ENCODE peak calls at places on chromosomes 6 and 20, in seven cellular contexts. One of them, this sample, is unnamed.

GRCh38 chr6:8219352-8219943 is 117.1 kb upstream of the EEF1E1 start:
- DNase-seq in left lung: no peak
- DNase-seq in foreskin keratinocyte: no peak
- DNase-seq in IMR-90: peak
- DNase-seq in upper lobe of right lung: no peak
- DNase-seq in GM12864: peak
- DNase-seq in nephron progenitor cell: peak
- DNase-seq in this sample: no peak

GRCh38 chr20:21781446-21782075 is 76.1 kb downstream of the PAX1 start:
- DNase-seq in upper lobe of right lung: no peak
- DNase-seq in GM12864: no peak
- DNase-seq in IMR-90: no peak
- DNase-seq in foreskin keratinocyte: no peak
- DNase-seq in nephron progenitor cell: no peak
- DNase-seq in left lung: no peak
- DNase-seq in this sample: no peak

GRCh38 chr6:111922454-111923297 is 49.4 kb upstream of the FYN start:
- DNase-seq in upper lobe of right lung: no peak
- DNase-seq in left lung: no peak
- DNase-seq in foreskin keratinocyte: peak
- DNase-seq in IMR-90: peak
- DNase-seq in nephron progenitor cell: no peak
- DNase-seq in GM12864: no peak
- DNase-seq in this sample: no peak

GRCh38 chr6:83430606-83431544 is at the start of gene ME1:
- DNase-seq in IMR-90: peak
- DNase-seq in left lung: peak
- DNase-seq in upper lobe of right lung: peak
- DNase-seq in nephron progenitor cell: peak
- DNase-seq in GM12864: no peak
- DNase-seq in foreskin keratinocyte: peak
- DNase-seq in this sample: peak

GRCh38 chr6:106089981-106090380 is 3.8 kb downstream of the PRDM1 start:
- DNase-seq in upper lobe of right lung: no peak
- DNase-seq in GM12864: no peak
- DNase-seq in IMR-90: peak
- DNase-seq in left lung: no peak
- DNase-seq in foreskin keratinocyte: no peak
- DNase-seq in nephron progenitor cell: no peak
- DNase-seq in this sample: no peak

GRCh38 chr20:9099372-9099771 is 30.5 kb downstream of the PLCB4 start:
- DNase-seq in foreskin keratinocyte: no peak
- DNase-seq in IMR-90: no peak
- DNase-seq in GM12864: no peak
- DNase-seq in upper lobe of right lung: no peak
- DNase-seq in nephron progenitor cell: no peak
- DNase-seq in left lung: no peak
- DNase-seq in this sample: no peak

GRCh38 chr20:50372770-50373088 is 137.5 kb upstream of the PTPN1 start:
- DNase-seq in foreskin keratinocyte: no peak
- DNase-seq in IMR-90: peak
- DNase-seq in left lung: no peak
- DNase-seq in nephron progenitor cell: no peak
- DNase-seq in upper lobe of right lung: no peak
- DNase-seq in GM12864: no peak
- DNase-seq in this sample: no peak

GRCh38 chr6:14035448-14035847 is 82.1 kb upstream of the CD83 start:
- DNase-seq in nephron progenitor cell: no peak
- DNase-seq in GM12864: no peak
- DNase-seq in left lung: no peak
- DNase-seq in IMR-90: peak
- DNase-seq in upper lobe of right lung: no peak
- DNase-seq in foreskin keratinocyte: peak
- DNase-seq in this sample: no peak

GRCh38 chr6:3250278-3250677 is 8.5 kb upstream of the PSMG4 start:
- DNase-seq in upper lobe of right lung: no peak
- DNase-seq in IMR-90: peak
- DNase-seq in GM12864: no peak
- DNase-seq in nephron progenitor cell: no peak
- DNase-seq in foreskin keratinocyte: no peak
- DNase-seq in left lung: no peak
- DNase-seq in this sample: no peak

GRCh38 chr6:17269840-17270239 is 11.3 kb upstream of the RBM24 start:
- DNase-seq in upper lobe of right lung: no peak
- DNase-seq in GM12864: no peak
- DNase-seq in left lung: no peak
- DNase-seq in nephron progenitor cell: no peak
- DNase-seq in foreskin keratinocyte: peak
- DNase-seq in IMR-90: peak
- DNase-seq in this sample: no peak

GRCh38 chr6:35238843-35239289 is 20.7 kb upstream of the ZNF76 start:
- DNase-seq in GM12864: no peak
- DNase-seq in upper lobe of right lung: no peak
- DNase-seq in foreskin keratinocyte: no peak
- DNase-seq in nephron progenitor cell: no peak
- DNase-seq in IMR-90: no peak
- DNase-seq in left lung: no peak
- DNase-seq in this sample: no peak

GRCh38 chr6:41732601-41733348 is 2.6 kb downstream of the TFEB start:
- DNase-seq in foreskin keratinocyte: peak
- DNase-seq in GM12864: no peak
- DNase-seq in upper lobe of right lung: no peak
- DNase-seq in left lung: no peak
- DNase-seq in IMR-90: no peak
- DNase-seq in nephron progenitor cell: no peak
- DNase-seq in this sample: no peak

GRCh38 chr20:1005452-1006027 is 3.4 kb upstream of the RSPO4 start:
- DNase-seq in GM12864: peak
- DNase-seq in nephron progenitor cell: peak
- DNase-seq in upper lobe of right lung: peak
- DNase-seq in foreskin keratinocyte: peak
- DNase-seq in IMR-90: peak
- DNase-seq in left lung: no peak
- DNase-seq in this sample: no peak

GRCh38 chr20:39876974-39877615 is 811.9 kb downstream of the MAFB start:
- DNase-seq in IMR-90: no peak
- DNase-seq in nephron progenitor cell: peak
- DNase-seq in foreskin keratinocyte: no peak
- DNase-seq in upper lobe of right lung: no peak
- DNase-seq in GM12864: no peak
- DNase-seq in left lung: no peak
- DNase-seq in this sample: no peak

GRCh38 chr6:42819803-42820508 is 38.1 kb downstream of the BICRAL start:
- DNase-seq in foreskin keratinocyte: no peak
- DNase-seq in upper lobe of right lung: no peak
- DNase-seq in nephron progenitor cell: no peak
- DNase-seq in GM12864: no peak
- DNase-seq in left lung: no peak
- DNase-seq in IMR-90: no peak
- DNase-seq in this sample: no peak

GRCh38 chr20:1660263-1660662 is 2.7 kb upstream of the SIRPG start:
- DNase-seq in left lung: no peak
- DNase-seq in IMR-90: no peak
- DNase-seq in upper lobe of right lung: no peak
- DNase-seq in GM12864: no peak
- DNase-seq in nephron progenitor cell: no peak
- DNase-seq in foreskin keratinocyte: no peak
- DNase-seq in this sample: no peak

GRCh38 chr20:40798066-40798465 is 109.0 kb upstream of the MAFB start:
- DNase-seq in left lung: no peak
- DNase-seq in upper lobe of right lung: no peak
- DNase-seq in foreskin keratinocyte: no peak
- DNase-seq in nephron progenitor cell: no peak
- DNase-seq in IMR-90: no peak
- DNase-seq in GM12864: no peak
- DNase-seq in this sample: no peak

GRCh38 chr20:400451-401275 is 7.4 kb upstream of the RBCK1 start:
- DNase-seq in foreskin keratinocyte: peak
- DNase-seq in GM12864: no peak
- DNase-seq in upper lobe of right lung: no peak
- DNase-seq in IMR-90: no peak
- DNase-seq in nephron progenitor cell: no peak
- DNase-seq in left lung: no peak
- DNase-seq in this sample: no peak

GRCh38 chr20:42483694-42484303 is 705.9 kb downstream of the PTPRT start:
- DNase-seq in left lung: no peak
- DNase-seq in nephron progenitor cell: peak
- DNase-seq in GM12864: no peak
- DNase-seq in foreskin keratinocyte: no peak
- DNase-seq in upper lobe of right lung: no peak
- DNase-seq in IMR-90: no peak
- DNase-seq in this sample: no peak

GRCh38 chr6:109465772-109466171 is 10.2 kb upstream of the MICAL1 start:
- DNase-seq in GM12864: no peak
- DNase-seq in left lung: peak
- DNase-seq in foreskin keratinocyte: no peak
- DNase-seq in IMR-90: no peak
- DNase-seq in upper lobe of right lung: peak
- DNase-seq in nephron progenitor cell: no peak
- DNase-seq in this sample: no peak

GRCh38 chr20:51428451-51429143 is 113.9 kb downstream of the NFATC2 start:
- DNase-seq in left lung: no peak
- DNase-seq in IMR-90: peak
- DNase-seq in foreskin keratinocyte: no peak
- DNase-seq in upper lobe of right lung: peak
- DNase-seq in nephron progenitor cell: peak
- DNase-seq in GM12864: no peak
- DNase-seq in this sample: no peak

GRCh38 chr6:23413327-23414203 is 712.5 kb upstream of the NRSN1 start:
- DNase-seq in left lung: no peak
- DNase-seq in foreskin keratinocyte: peak
- DNase-seq in upper lobe of right lung: no peak
- DNase-seq in GM12864: no peak
- DNase-seq in IMR-90: peak
- DNase-seq in nephron progenitor cell: no peak
- DNase-seq in this sample: no peak

GRCh38 chr6:73696990-73697651 is 1.1 kb downstream of the CD109 start:
- DNase-seq in nephron progenitor cell: no peak
- DNase-seq in upper lobe of right lung: no peak
- DNase-seq in GM12864: no peak
- DNase-seq in IMR-90: no peak
- DNase-seq in left lung: no peak
- DNase-seq in foreskin keratinocyte: peak
- DNase-seq in this sample: no peak

GRCh38 chr6:152314483-152314832 is 322.7 kb downstream of the SYNE1 start:
- DNase-seq in IMR-90: no peak
- DNase-seq in foreskin keratinocyte: no peak
- DNase-seq in GM12864: no peak
- DNase-seq in upper lobe of right lung: no peak
- DNase-seq in nephron progenitor cell: no peak
- DNase-seq in left lung: no peak
- DNase-seq in this sample: no peak
- TF ChIP-seq CTCF in IMR-90: no peak
- TF ChIP-seq CTCF in foreskin keratinocyte: peak
- TF ChIP-seq CTCF in GM12864: no peak
- TF ChIP-seq CTCF in upper lobe of right lung: no peak
- TF ChIP-seq CTCF in nephron progenitor cell: no peak
- TF ChIP-seq CTCF in left lung: no peak
- TF ChIP-seq CTCF in this sample: no peak

GRCh38 chr6:144931172-144932035 is 646.3 kb downstream of the UTRN start:
- DNase-seq in GM12864: no peak
- DNase-seq in left lung: no peak
- DNase-seq in foreskin keratinocyte: no peak
- DNase-seq in IMR-90: peak
- DNase-seq in upper lobe of right lung: no peak
- DNase-seq in nephron progenitor cell: peak
- DNase-seq in this sample: no peak

GRCh38 chr6:144929262-144929661 is 644.1 kb downstream of the UTRN start:
- DNase-seq in IMR-90: no peak
- DNase-seq in left lung: no peak
- DNase-seq in upper lobe of right lung: no peak
- DNase-seq in GM12864: no peak
- DNase-seq in nephron progenitor cell: no peak
- DNase-seq in foreskin keratinocyte: no peak
- DNase-seq in this sample: no peak

GRCh38 chr6:144932621-144933020 is 647.5 kb downstream of the UTRN start:
- DNase-seq in nephron progenitor cell: no peak
- DNase-seq in IMR-90: no peak
- DNase-seq in left lung: no peak
- DNase-seq in upper lobe of right lung: no peak
- DNase-seq in foreskin keratinocyte: no peak
- DNase-seq in GM12864: no peak
- DNase-seq in this sample: no peak

DNA sequence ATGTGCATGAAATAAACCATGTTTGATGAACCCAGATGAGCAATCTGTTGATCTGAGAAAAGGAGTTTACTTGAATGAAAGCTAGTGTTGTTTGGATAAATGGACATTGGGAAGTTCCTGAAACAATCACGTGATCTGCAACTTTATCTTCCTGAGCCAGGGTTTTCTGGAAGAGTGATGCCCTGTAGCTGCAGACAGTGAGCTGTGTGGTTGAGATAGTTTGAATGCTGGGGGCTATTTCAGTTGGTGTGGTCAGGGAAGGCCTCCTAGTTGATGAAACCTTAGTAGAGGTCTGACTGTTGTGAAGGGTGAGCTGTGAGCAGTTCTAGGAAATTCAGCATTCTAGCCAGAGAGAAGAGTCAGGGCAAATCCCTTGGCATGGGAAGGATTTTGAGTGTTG is 643.7 kb downstream of the UTRN start:
- DNase-seq in upper lobe of right lung: no peak
- DNase-seq in foreskin keratinocyte: no peak
- DNase-seq in GM12864: no peak
- DNase-seq in IMR-90: no peak
- DNase-seq in left lung: no peak
- DNase-seq in nephron progenitor cell: no peak
- DNase-seq in this sample: no peak
- TF ChIP-seq CTCF in upper lobe of right lung: no peak
- TF ChIP-seq CTCF in foreskin keratinocyte: no peak
- TF ChIP-seq CTCF in GM12864: no peak
- TF ChIP-seq CTCF in IMR-90: no peak
- TF ChIP-seq CTCF in left lung: no peak
- TF ChIP-seq CTCF in nephron progenitor cell: no peak
- TF ChIP-seq CTCF in this sample: no peak

DNA sequence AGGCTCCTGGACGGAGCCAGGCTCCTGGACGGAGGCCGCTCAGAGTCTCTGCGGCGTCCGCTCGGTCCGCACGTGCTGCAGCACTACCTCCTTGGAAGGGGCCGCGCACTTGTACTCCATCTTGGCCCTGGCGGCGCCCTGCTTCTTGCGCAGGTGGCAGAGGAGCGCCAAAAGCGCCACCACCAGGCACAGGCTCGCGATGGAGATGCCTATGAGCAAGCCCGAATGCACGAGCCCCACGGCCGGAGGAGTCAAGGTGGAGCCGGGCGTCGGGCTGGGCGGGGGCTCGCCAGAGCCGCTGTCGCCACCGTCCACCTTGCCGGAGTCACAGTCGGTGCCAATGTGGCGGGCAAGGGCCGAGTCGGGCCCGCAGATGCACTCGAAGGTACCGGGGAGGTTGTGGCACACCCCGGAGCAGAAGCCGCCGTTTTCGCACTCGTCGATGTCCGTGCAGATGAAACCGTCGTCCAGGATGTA is 1.7 kb downstream of the THBD start:
- DNase-seq in nephron progenitor cell: no peak
- DNase-seq in GM12864: no peak
- DNase-seq in foreskin keratinocyte: peak
- DNase-seq in upper lobe of right lung: peak
- DNase-seq in IMR-90: no peak
- DNase-seq in left lung: peak
- DNase-seq in this sample: no peak
- TF ChIP-seq CTCF in nephron progenitor cell: no peak
- TF ChIP-seq CTCF in GM12864: no peak
- TF ChIP-seq CTCF in foreskin keratinocyte: peak
- TF ChIP-seq CTCF in upper lobe of right lung: no peak
- TF ChIP-seq CTCF in IMR-90: no peak
- TF ChIP-seq CTCF in left lung: no peak
- TF ChIP-seq CTCF in this sample: no peak

GRCh38 chr6:46677314-46677654 is 10.4 kb upstream of the TDRD6 start:
- DNase-seq in GM12864: no peak
- DNase-seq in left lung: no peak
- DNase-seq in IMR-90: no peak
- DNase-seq in upper lobe of right lung: no peak
- DNase-seq in nephron progenitor cell: no peak
- DNase-seq in foreskin keratinocyte: no peak
- DNase-seq in this sample: no peak
- TF ChIP-seq CTCF in GM12864: peak
- TF ChIP-seq CTCF in left lung: no peak
- TF ChIP-seq CTCF in IMR-90: peak
- TF ChIP-seq CTCF in upper lobe of right lung: no peak
- TF ChIP-seq CTCF in nephron progenitor cell: peak
- TF ChIP-seq CTCF in foreskin keratinocyte: peak
- TF ChIP-seq CTCF in this sample: no peak

This sample was measured in omental fat pad.